ENCODE peak calls at places on chromosomes 13 and 19, in five cellular contexts. Y, T, B, G and H are unnamed samples.

GRCh38 chr13:31835932-31836331 is 96.6 kb downstream of the RXFP2 start:
- DNase-seq in T (peak; percentile 49), B (peak; percentile 77), G (no peak), Y (no peak), H (peak; percentile 26)

GRCh38 chr19:42461700-42462324 is 19.1 kb upstream of the CXCL17 start:
- DNase-seq in Y (peak; percentile 63), G (no peak), B (no peak), T (no peak), H (no peak)

GRCh38 chr13:101415358-101416174 is 742 bp downstream of the NALCN start:
- DNase-seq in T (no peak), B (peak; percentile 10), G (peak; percentile 84), Y (no peak), H (no peak)

GRCh38 chr13:47794963-47795362 is 206.1 kb downstream of the SUCLA2 start:
- DNase-seq in T (peak; percentile 29), G (no peak), B (peak; percentile 51), Y (peak; percentile 77), H (no peak)

GRCh38 chr19:3201911-3202310 is 16.2 kb downstream of the NCLN start:
- DNase-seq in Y (no peak), T (no peak), B (no peak), G (no peak), H (no peak)

GRCh38 chr13:28574617-28575142 is 79.8 kb upstream of the FLT1 start:
- DNase-seq in T (peak; percentile 95), Y (no peak), G (no peak), B (peak; percentile 96), H (peak; percentile 97)

GRCh38 chr19:28213476-28214082 is 999.4 kb downstream of the UQCRFS1 start:
- DNase-seq in B (peak; percentile 39), G (no peak), T (no peak), Y (peak; percentile 54), H (peak; percentile 79)

GRCh38 chr19:30674656-30675055 is 302.5 kb downstream of the ZNF536 start:
- DNase-seq in T (no peak), Y (no peak), B (no peak), G (no peak), H (no peak)

GRCh38 chr19:45577111-45577905 is 7.3 kb downstream of the OPA3 start:
- DNase-seq in Y (no peak), G (no peak), T (peak; percentile 95), B (peak; percentile 97), H (peak; percentile 94)

GRCh38 chr13:107376393-107377085 is 808.6 kb upstream of the ARGLU1 start:
- DNase-seq in T (no peak), B (peak; percentile 52), G (no peak), Y (no peak), H (peak; percentile 15)

GRCh38 chr13:112105244-112105681 is 38.3 kb downstream of the SOX1 start:
- DNase-seq in G (no peak), B (no peak), T (no peak), Y (no peak), H (no peak)

GRCh38 chr19:1459479-1459878 is 9.6 kb downstream of the APC2 start:
- DNase-seq in B (no peak), G (no peak), Y (no peak), T (no peak), H (no peak)

GRCh38 chr13:73034901-73035300 is 23.9 kb upstream of the KLF5 start:
- DNase-seq in Y (no peak), G (no peak), B (no peak), T (no peak), H (no peak)

GRCh38 chr19:1840541-1841115 is 7.7 kb downstream of the REXO1 start:
- DNase-seq in G (no peak), Y (no peak), B (no peak), T (no peak), H (no peak)

DNA sequence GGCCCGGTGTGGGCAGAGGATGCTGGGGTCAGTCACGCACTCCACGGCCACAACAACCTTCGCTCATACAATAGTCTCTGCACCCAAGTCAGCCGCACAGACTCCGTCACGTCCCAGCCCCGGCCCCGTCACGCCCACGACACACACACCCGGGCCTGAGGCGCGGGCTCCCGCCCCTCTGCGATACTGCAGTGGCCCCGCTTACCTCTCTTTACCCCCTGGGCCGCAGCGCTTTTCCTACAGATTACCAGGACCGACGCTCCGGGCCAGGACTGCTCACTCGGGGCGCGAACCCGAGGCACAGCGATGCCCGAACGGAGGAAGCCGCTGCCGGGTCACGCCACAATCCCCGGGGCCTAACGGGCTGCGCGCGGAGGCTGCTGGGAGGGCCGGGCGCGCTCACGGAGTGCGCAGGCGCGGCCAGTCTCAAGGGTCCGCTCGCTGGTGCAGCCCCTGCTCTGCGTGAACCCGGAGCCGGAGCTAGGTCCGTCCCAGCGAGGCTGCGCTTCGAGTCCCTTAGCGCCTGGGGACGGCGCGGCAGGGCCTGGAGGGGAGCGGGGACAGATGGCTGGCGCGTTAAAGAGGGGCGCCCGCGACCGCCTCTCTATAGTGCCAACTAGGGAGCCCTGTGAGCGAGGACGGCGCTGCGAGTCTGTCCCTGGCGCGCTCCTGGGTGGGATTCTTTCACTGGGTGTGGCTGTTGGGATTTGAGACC is at the start of gene ZFP82:
- DNase-seq in G (no peak), B (peak; percentile 93), Y (peak; percentile 97), T (peak; percentile 25), H (peak; percentile 68)
- H3K27ac ChIP-seq in G (no peak within 1 kb of the TSS), B (peak within 1 kb of the TSS; percentile 88), Y (peak within 1 kb of the TSS; percentile 35), T (no peak within 1 kb of the TSS), H (peak within 1 kb of the TSS; percentile 70)

GRCh38 chr19:38389957-38390924 is 1.7 kb downstream of the SPRED3 start:
- DNase-seq in T (no peak), G (no peak), Y (no peak), B (no peak), H (no peak)
- H3K9ac ChIP-seq in T (no peak overlapping the region), G (no peak overlapping the region), Y (no peak overlapping the region), B (peak overlapping the region; percentile 78), H (peak overlapping the region; percentile 90)

GRCh38 chr19:5339950-5340636 is 519 bp downstream of the PTPRS start:
- DNase-seq in G (no peak), Y (peak; percentile 64), B (peak; percentile 56), T (peak; percentile 30), H (no peak)
- H2AFZ ChIP-seq in G (no peak overlapping the region), Y (peak overlapping the region; percentile 95), B (peak overlapping the region; percentile 94), T (peak overlapping the region; percentile 87), H (peak overlapping the region; percentile 66)

DNA sequence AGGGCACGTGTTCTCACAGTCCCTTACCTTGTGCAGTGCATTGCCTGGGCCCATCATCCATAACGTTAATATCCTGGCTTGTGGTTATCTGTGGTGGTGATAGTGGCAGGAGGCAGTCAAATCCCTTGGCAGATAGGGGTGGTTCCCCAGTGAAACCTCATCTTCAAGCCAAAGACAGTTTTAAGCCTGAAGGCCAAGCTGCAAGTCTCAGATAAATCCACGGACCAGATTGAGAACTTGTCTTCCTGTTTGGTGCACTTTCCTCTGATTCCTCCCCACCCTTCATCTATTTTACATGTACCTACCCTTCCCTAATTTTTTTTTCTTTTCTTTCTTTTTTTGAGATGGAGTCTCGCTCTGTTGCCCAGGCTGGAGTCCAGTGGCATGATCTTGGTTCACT is 4.3 kb upstream of the FBXO17 start:
- DNase-seq in Y (no peak), B (no peak), T (no peak), G (no peak), H (no peak)
- H3K27ac ChIP-seq in Y (no peak overlapping the region), B (no peak overlapping the region), T (no peak overlapping the region), G (no peak overlapping the region), H (no peak overlapping the region)

DNA sequence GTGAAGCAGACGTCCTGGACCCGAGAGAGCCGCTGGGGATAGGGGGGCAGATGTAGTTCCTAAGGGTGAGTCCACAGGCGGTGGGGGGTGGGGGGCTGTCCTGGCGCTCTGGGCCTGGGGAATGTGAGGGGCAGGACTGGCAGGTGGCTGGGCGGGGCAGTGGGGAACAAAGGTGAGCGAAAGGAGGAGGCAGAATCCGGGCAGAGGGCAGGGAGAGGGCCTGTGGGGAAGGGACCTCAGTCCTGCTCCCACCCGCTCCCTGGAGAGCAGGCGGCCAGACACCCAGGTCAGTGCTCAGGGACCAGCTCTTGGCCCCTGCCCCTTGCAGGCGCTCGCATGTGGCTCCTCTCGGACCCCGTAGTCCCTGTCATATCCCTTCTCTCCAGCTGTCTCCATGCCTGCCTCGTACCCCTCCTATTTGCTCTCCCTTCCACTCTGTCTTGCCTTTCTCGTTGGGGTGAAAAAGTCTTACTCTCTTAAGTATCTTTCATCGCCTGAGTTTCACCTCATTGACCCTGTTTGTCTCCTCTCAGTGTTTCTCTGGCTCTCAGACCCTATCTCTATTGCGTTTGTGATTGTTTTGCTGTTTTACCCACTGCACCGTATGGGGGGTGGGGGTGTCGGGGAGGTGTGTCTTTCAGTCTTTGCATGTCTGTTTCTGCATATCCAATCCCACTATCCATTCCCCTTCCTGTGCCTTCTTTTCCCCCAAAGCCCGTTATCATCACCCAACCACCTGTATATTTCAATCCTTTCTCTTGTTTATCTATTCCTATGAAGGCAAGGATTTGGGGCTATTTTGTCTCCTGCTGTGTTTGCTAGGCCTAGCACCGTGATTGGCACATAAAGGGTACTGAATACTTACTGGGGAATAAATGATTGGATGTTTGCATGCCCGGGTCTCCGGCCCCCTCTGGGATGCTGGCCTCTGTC is 5.8 kb downstream of the SPHK2 start:
- DNase-seq in G (no peak), T (no peak), B (no peak), Y (no peak), H (no peak)
- H3K9ac ChIP-seq in G (peak overlapping the region; percentile 60), T (no peak overlapping the region), B (peak overlapping the region; percentile 75), Y (peak overlapping the region; percentile 88), H (peak overlapping the region; percentile 87)

GRCh38 chr19:17673937-17674799 is 14.0 kb downstream of the UNC13A start:
- DNase-seq in T (no peak), Y (no peak), G (no peak), B (peak; percentile 24), H (no peak)
- H2AFZ ChIP-seq in T (no peak overlapping the region), Y (no peak overlapping the region), G (no peak overlapping the region), B (no peak overlapping the region), H (no peak overlapping the region)

DNA sequence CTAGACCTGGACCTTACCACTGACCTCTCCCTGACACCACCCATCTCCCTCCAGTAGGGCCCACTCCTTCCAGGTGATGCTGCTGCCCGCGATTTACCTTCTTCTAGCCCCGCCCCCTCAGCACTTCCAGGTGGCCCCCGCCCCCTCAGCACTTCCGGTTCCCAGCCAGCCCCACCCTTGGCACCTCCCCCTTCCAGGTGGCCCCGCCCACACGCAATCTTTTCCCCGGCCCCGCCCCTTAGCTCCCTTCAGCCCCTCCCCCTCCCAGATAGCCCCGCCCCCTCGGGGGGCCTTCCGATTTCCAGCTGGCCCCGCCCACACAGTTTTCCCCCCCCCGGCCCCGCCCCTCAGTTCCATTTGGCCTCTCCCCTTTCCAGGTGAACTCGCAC is 565 bp downstream of the LIG1 start:
- DNase-seq in Y (peak; percentile 92), T (peak; percentile 66), B (peak; percentile 83), G (peak; percentile 82), H (peak; percentile 8)
- H3K27ac ChIP-seq in Y (peak overlapping the region; percentile 89), T (peak overlapping the region; percentile 72), B (peak overlapping the region; percentile 74), G (peak overlapping the region; percentile 92), H (peak overlapping the region; percentile 91)

GRCh38 chr19:49017041-49017665 is at the start of gene LHB:
- DNase-seq in Y (no peak), G (no peak), T (no peak), B (no peak), H (no peak)
- H3K9ac ChIP-seq in Y (no peak within 1 kb of the TSS), G (no peak within 1 kb of the TSS), T (peak within 1 kb of the TSS; percentile 35), B (peak within 1 kb of the TSS; percentile 28), H (peak within 1 kb of the TSS; percentile 77)